ENCODE peak calls at places on chromosome 21, in eight cellular contexts. One of them, this sample, is unnamed.

GRCh38 chr21:41926068-41926806 is 27.6 kb downstream of the C2CD2 start:
- DNase-seq in trophoblast cell: no peak
- DNase-seq in dorsolateral prefrontal cortex: no peak
- DNase-seq in stomach: peak
- DNase-seq in neural progenitor cell: no peak
- DNase-seq in RWPE1: peak
- DNase-seq in IMR-90: peak
- DNase-seq in small intestine: peak
- DNase-seq in this sample: no peak

GRCh38 chr21:34844033-34844923 is 175.5 kb downstream of the CLIC6 start:
- DNase-seq in trophoblast cell: peak
- DNase-seq in dorsolateral prefrontal cortex: no peak
- DNase-seq in stomach: peak
- DNase-seq in neural progenitor cell: no peak
- DNase-seq in RWPE1: no peak
- DNase-seq in IMR-90: peak
- DNase-seq in small intestine: no peak
- DNase-seq in this sample: no peak

GRCh38 chr21:35017256-35017655 is 31.8 kb downstream of the RUNX1 start:
- DNase-seq in trophoblast cell: no peak
- DNase-seq in dorsolateral prefrontal cortex: no peak
- DNase-seq in stomach: no peak
- DNase-seq in neural progenitor cell: no peak
- DNase-seq in RWPE1: no peak
- DNase-seq in IMR-90: no peak
- DNase-seq in small intestine: no peak
- DNase-seq in this sample: no peak

GRCh38 chr21:32777269-32777668 is 5.7 kb upstream of the PAXBP1 start:
- DNase-seq in trophoblast cell: no peak
- DNase-seq in dorsolateral prefrontal cortex: no peak
- DNase-seq in stomach: no peak
- DNase-seq in neural progenitor cell: no peak
- DNase-seq in RWPE1: no peak
- DNase-seq in IMR-90: peak
- DNase-seq in small intestine: peak
- DNase-seq in this sample: no peak

GRCh38 chr21:16551101-16551695 is 821.4 kb downstream of the USP25 start:
- DNase-seq in trophoblast cell: no peak
- DNase-seq in dorsolateral prefrontal cortex: no peak
- DNase-seq in stomach: no peak
- DNase-seq in neural progenitor cell: peak
- DNase-seq in RWPE1: no peak
- DNase-seq in IMR-90: no peak
- DNase-seq in small intestine: no peak
- DNase-seq in this sample: no peak

GRCh38 chr21:34336756-34337391 is 26.9 kb upstream of the KCNE2 start:
- DNase-seq in trophoblast cell: peak
- DNase-seq in dorsolateral prefrontal cortex: no peak
- DNase-seq in stomach: peak
- DNase-seq in neural progenitor cell: no peak
- DNase-seq in RWPE1: no peak
- DNase-seq in IMR-90: peak
- DNase-seq in small intestine: peak
- DNase-seq in this sample: no peak

GRCh38 chr21:35994605-35995004 is 65.7 kb downstream of the SETD4 start:
- DNase-seq in trophoblast cell: no peak
- DNase-seq in dorsolateral prefrontal cortex: no peak
- DNase-seq in stomach: no peak
- DNase-seq in neural progenitor cell: no peak
- DNase-seq in RWPE1: no peak
- DNase-seq in IMR-90: no peak
- DNase-seq in small intestine: no peak
- DNase-seq in this sample: no peak

GRCh38 chr21:36693144-36694040 is 5.5 kb upstream of the SIM2 start:
- DNase-seq in trophoblast cell: no peak
- DNase-seq in dorsolateral prefrontal cortex: no peak
- DNase-seq in stomach: no peak
- DNase-seq in neural progenitor cell: peak
- DNase-seq in RWPE1: no peak
- DNase-seq in IMR-90: no peak
- DNase-seq in small intestine: no peak
- DNase-seq in this sample: no peak

GRCh38 chr21:45150630-45151265 is 76.4 kb downstream of the ADARB1 start:
- DNase-seq in trophoblast cell: no peak
- DNase-seq in dorsolateral prefrontal cortex: no peak
- DNase-seq in stomach: no peak
- DNase-seq in neural progenitor cell: peak
- DNase-seq in RWPE1: no peak
- DNase-seq in IMR-90: no peak
- DNase-seq in small intestine: no peak
- DNase-seq in this sample: no peak

GRCh38 chr21:45331521-45332257 is 44.0 kb upstream of the POFUT2 start:
- DNase-seq in trophoblast cell: no peak
- DNase-seq in dorsolateral prefrontal cortex: no peak
- DNase-seq in stomach: no peak
- DNase-seq in neural progenitor cell: peak
- DNase-seq in RWPE1: no peak
- DNase-seq in IMR-90: no peak
- DNase-seq in small intestine: no peak
- DNase-seq in this sample: no peak

GRCh38 chr21:17726047-17726446 is 93.1 kb downstream of the C21orf91 start:
- DNase-seq in trophoblast cell: peak
- DNase-seq in dorsolateral prefrontal cortex: no peak
- DNase-seq in stomach: no peak
- DNase-seq in neural progenitor cell: peak
- DNase-seq in RWPE1: peak
- DNase-seq in IMR-90: peak
- DNase-seq in small intestine: no peak
- DNase-seq in this sample: no peak

GRCh38 chr21:42337830-42338729 is 12.7 kb downstream of the TFF2 start:
- DNase-seq in trophoblast cell: peak
- DNase-seq in dorsolateral prefrontal cortex: peak
- DNase-seq in stomach: peak
- DNase-seq in neural progenitor cell: peak
- DNase-seq in RWPE1: peak
- DNase-seq in IMR-90: peak
- DNase-seq in small intestine: peak
- DNase-seq in this sample: peak

GRCh38 chr21:34129039-34129891 is 55.9 kb downstream of the MRPS6 start:
- DNase-seq in trophoblast cell: no peak
- DNase-seq in dorsolateral prefrontal cortex: no peak
- DNase-seq in stomach: peak
- DNase-seq in neural progenitor cell: peak
- DNase-seq in RWPE1: peak
- DNase-seq in IMR-90: peak
- DNase-seq in small intestine: peak
- DNase-seq in this sample: peak

GRCh38 chr21:26806734-26807372 is 38.4 kb downstream of the ADAMTS1 start:
- DNase-seq in trophoblast cell: no peak
- DNase-seq in dorsolateral prefrontal cortex: no peak
- DNase-seq in stomach: no peak
- DNase-seq in neural progenitor cell: no peak
- DNase-seq in RWPE1: peak
- DNase-seq in IMR-90: peak
- DNase-seq in small intestine: no peak
- DNase-seq in this sample: no peak

GRCh38 chr21:41605178-41605933 is 97.4 kb upstream of the TMPRSS2 start:
- DNase-seq in trophoblast cell: no peak
- DNase-seq in dorsolateral prefrontal cortex: no peak
- DNase-seq in stomach: peak
- DNase-seq in neural progenitor cell: peak
- DNase-seq in RWPE1: no peak
- DNase-seq in IMR-90: no peak
- DNase-seq in small intestine: no peak
- DNase-seq in this sample: no peak

GRCh38 chr21:42144221-42144620 is 73.1 kb downstream of the UMODL1 start:
- DNase-seq in trophoblast cell: no peak
- DNase-seq in dorsolateral prefrontal cortex: no peak
- DNase-seq in stomach: no peak
- DNase-seq in neural progenitor cell: no peak
- DNase-seq in RWPE1: no peak
- DNase-seq in IMR-90: no peak
- DNase-seq in small intestine: no peak
- DNase-seq in this sample: no peak

GRCh38 chr21:33856893-33857527 is 58.6 kb downstream of the ATP5PO start:
- DNase-seq in trophoblast cell: no peak
- DNase-seq in dorsolateral prefrontal cortex: no peak
- DNase-seq in stomach: no peak
- DNase-seq in neural progenitor cell: no peak
- DNase-seq in RWPE1: no peak
- DNase-seq in IMR-90: no peak
- DNase-seq in small intestine: no peak
- DNase-seq in this sample: no peak

GRCh38 chr21:17736072-17736471 is 83.1 kb downstream of the C21orf91 start:
- DNase-seq in trophoblast cell: no peak
- DNase-seq in dorsolateral prefrontal cortex: no peak
- DNase-seq in stomach: no peak
- DNase-seq in neural progenitor cell: no peak
- DNase-seq in RWPE1: no peak
- DNase-seq in IMR-90: no peak
- DNase-seq in small intestine: no peak
- DNase-seq in this sample: no peak

GRCh38 chr21:33246506-33246905 is 16.8 kb downstream of the IFNAR2 start:
- DNase-seq in trophoblast cell: no peak
- DNase-seq in dorsolateral prefrontal cortex: no peak
- DNase-seq in stomach: no peak
- DNase-seq in neural progenitor cell: no peak
- DNase-seq in RWPE1: no peak
- DNase-seq in IMR-90: no peak
- DNase-seq in small intestine: no peak
- DNase-seq in this sample: no peak

GRCh38 chr21:35323947-35324346 is 274.8 kb upstream of the RUNX1 start:
- DNase-seq in trophoblast cell: no peak
- DNase-seq in dorsolateral prefrontal cortex: no peak
- DNase-seq in stomach: no peak
- DNase-seq in neural progenitor cell: no peak
- DNase-seq in RWPE1: no peak
- DNase-seq in IMR-90: no peak
- DNase-seq in small intestine: no peak
- DNase-seq in this sample: no peak

DNA sequence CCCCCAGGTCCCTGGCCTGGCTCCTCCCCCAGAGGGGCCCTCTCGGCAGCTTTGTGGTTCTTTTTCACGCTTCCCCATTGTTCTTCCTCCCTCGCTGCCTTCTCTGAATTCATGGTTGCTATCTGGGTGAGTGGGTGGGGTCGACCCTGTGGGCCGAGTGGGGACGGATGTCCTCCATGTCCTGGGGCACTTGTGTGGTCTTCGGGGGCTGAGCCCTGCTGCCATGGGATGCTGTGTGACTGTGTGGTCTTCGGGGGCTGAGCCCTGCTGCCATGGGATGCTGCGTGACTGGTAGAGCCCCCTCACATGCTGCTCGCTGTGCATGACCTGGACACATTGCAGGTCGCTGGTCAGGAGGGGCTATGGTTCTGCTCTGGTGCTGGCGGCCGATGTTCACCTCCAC is 21.6 kb upstream of the DIP2A start:
- DNase-seq in trophoblast cell: no peak
- DNase-seq in dorsolateral prefrontal cortex: no peak
- DNase-seq in stomach: no peak
- DNase-seq in neural progenitor cell: no peak
- DNase-seq in RWPE1: no peak
- DNase-seq in IMR-90: no peak
- DNase-seq in small intestine: no peak
- DNase-seq in this sample: no peak
- H3K27ac ChIP-seq in trophoblast cell: no peak
- H3K27ac ChIP-seq in dorsolateral prefrontal cortex: peak
- H3K27ac ChIP-seq in stomach: no peak
- H3K27ac ChIP-seq in neural progenitor cell: no peak
- H3K27ac ChIP-seq in RWPE1: no peak
- H3K27ac ChIP-seq in IMR-90: no peak
- H3K27ac ChIP-seq in small intestine: no peak
- H3K27ac ChIP-seq in this sample: no peak

DNA sequence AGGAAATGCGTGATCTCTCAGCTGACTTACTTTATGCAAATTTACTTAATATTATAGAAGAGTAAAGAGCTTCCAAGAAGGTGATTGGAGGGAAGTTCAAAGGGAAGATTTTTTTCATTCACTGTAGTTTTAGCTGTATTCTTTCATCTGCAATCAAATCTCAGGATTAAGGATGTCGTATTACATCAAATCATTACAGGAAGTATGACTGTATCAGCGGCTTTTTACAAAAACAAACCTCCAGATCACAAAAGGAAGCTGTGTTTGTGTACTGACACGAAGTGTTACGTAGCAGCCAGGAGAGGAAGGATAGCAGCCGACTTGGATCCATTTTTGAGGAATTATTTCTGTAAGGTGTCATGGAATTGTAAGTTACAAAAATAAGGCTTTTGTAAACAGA is 49.6 kb downstream of the KCNJ15 start:
- DNase-seq in trophoblast cell: no peak
- DNase-seq in dorsolateral prefrontal cortex: no peak
- DNase-seq in stomach: no peak
- DNase-seq in neural progenitor cell: no peak
- DNase-seq in RWPE1: no peak
- DNase-seq in IMR-90: peak
- DNase-seq in small intestine: no peak
- DNase-seq in this sample: no peak
- H3K27ac ChIP-seq in trophoblast cell: no peak
- H3K27ac ChIP-seq in dorsolateral prefrontal cortex: no peak
- H3K27ac ChIP-seq in stomach: no peak
- H3K27ac ChIP-seq in neural progenitor cell: no peak
- H3K27ac ChIP-seq in RWPE1: no peak
- H3K27ac ChIP-seq in IMR-90: peak
- H3K27ac ChIP-seq in small intestine: no peak
- H3K27ac ChIP-seq in this sample: no peak

GRCh38 chr21:43608664-43609063 is 50.6 kb downstream of the HSF2BP start:
- DNase-seq in trophoblast cell: peak
- DNase-seq in dorsolateral prefrontal cortex: no peak
- DNase-seq in stomach: no peak
- DNase-seq in neural progenitor cell: no peak
- DNase-seq in RWPE1: no peak
- DNase-seq in IMR-90: no peak
- DNase-seq in small intestine: no peak
- DNase-seq in this sample: no peak
- H3K27ac ChIP-seq in trophoblast cell: no peak
- H3K27ac ChIP-seq in dorsolateral prefrontal cortex: no peak
- H3K27ac ChIP-seq in stomach: peak
- H3K27ac ChIP-seq in neural progenitor cell: no peak
- H3K27ac ChIP-seq in RWPE1: no peak
- H3K27ac ChIP-seq in IMR-90: no peak
- H3K27ac ChIP-seq in small intestine: no peak
- H3K27ac ChIP-seq in this sample: no peak

DNA sequence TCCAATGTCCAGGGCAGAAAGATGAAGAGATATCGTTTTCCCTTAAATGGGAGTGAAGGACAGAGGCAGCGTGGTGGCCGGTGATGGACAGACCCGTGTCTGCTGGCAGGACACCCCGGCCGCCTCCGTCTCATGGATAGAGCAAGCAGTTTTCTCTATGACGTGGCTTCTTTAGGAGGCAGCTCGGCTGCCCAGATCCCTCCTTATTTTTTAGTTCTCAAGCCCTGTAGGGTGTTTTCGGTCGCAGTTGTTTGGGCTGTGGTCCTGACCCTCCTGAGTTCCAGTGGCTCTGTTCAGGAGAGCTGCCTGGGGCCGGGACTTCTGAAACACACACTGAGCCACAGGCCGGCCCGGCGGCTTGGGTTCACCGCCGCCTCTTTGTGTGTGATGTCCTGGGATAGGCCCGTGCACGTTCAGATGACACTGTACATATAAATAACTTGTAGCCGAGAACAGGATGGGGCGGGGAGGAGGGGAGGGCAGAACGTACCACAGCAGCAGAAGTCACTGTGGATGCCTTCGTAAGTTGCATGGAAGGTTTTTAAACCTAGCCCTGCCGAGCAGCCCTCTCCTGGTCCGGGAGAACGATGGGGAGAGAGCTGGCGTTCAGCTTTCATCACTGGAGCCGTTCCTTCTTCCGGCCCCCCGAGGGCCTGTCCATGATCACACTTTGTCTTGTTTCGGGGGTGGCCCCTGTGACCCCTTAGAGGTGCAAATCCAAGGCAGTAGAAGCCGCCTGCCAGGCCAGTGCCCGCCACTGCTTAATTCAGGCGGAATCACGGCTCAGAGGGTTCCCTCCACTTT is 65.2 kb downstream of the SIK1 start:
- DNase-seq in trophoblast cell: no peak
- DNase-seq in dorsolateral prefrontal cortex: no peak
- DNase-seq in stomach: no peak
- DNase-seq in neural progenitor cell: no peak
- DNase-seq in RWPE1: peak
- DNase-seq in IMR-90: peak
- DNase-seq in small intestine: no peak
- DNase-seq in this sample: no peak
- H3K27ac ChIP-seq in trophoblast cell: no peak
- H3K27ac ChIP-seq in dorsolateral prefrontal cortex: peak
- H3K27ac ChIP-seq in stomach: peak
- H3K27ac ChIP-seq in neural progenitor cell: no peak
- H3K27ac ChIP-seq in RWPE1: peak
- H3K27ac ChIP-seq in IMR-90: peak
- H3K27ac ChIP-seq in small intestine: peak
- H3K27ac ChIP-seq in this sample: peak